ENCODE peak calls at places on chromosomes 12 and 14, in six cellular contexts. Z is CD4-positive, CD25-positive, alpha-beta regulatory T cell; H is Panc1; A is right lobe of liver; L is pancreas; K is mesendoderm. E is an unnamed sample.
A peak's percentile ranks its signal among the peaks of the same experiment; 100 is the strongest.

GRCh38 chr12:108461071-108461670 is 53.9 kb upstream of the FICD start:
- DNase-seq in K (no peak), L (no peak), Z (no peak), A (no peak), H (no peak), E (no peak)

GRCh38 chr14:96058606-96059200 is 19.5 kb downstream of the C14orf132 start:
- DNase-seq in Z (no peak), A (no peak), H (no peak), L (peak; percentile 7), K (no peak), E (no peak)

GRCh38 chr12:105204916-105205315 is 31.1 kb downstream of the APPL2 start:
- DNase-seq in A (no peak), K (no peak), L (no peak), Z (no peak), H (no peak), E (peak; percentile 95)

GRCh38 chr14:100150932-100151587 is 8.4 kb downstream of the DEGS2 start:
- DNase-seq in A (no peak), L (no peak), Z (no peak), H (no peak), K (no peak), E (no peak)

GRCh38 chr12:123449103-123449736 is 8.7 kb upstream of the SNRNP35 start:
- DNase-seq in Z (no peak), K (no peak), H (no peak), A (no peak), L (no peak), E (no peak)

GRCh38 chr12:21526053-21526452 is at the start of gene SPX:
- DNase-seq in Z (no peak), L (no peak), H (no peak), A (no peak), K (no peak), E (no peak)

GRCh38 chr14:101600336-101600890 is 39.1 kb downstream of the DIO3 start:
- DNase-seq in H (no peak), Z (no peak), K (no peak), A (no peak), L (no peak), E (no peak)

GRCh38 chr12:6792522-6793201 is 3.3 kb downstream of the CD4 start:
- DNase-seq in A (no peak), K (no peak), L (no peak), H (no peak), Z (peak; percentile 74), E (peak; percentile 41)

GRCh38 chr14:20820063-20820904 is 17.6 kb upstream of the RNASE1 start:
- DNase-seq in L (no peak), K (peak; percentile 94), H (no peak), A (no peak), Z (no peak), E (no peak)

GRCh38 chr12:52924764-52925716 is 20.2 kb upstream of the KRT8 start:
- DNase-seq in L (no peak), K (peak; percentile 94), A (no peak), Z (no peak), H (no peak), E (peak; percentile 71)

GRCh38 chr12:131084341-131085011 is 130.8 kb downstream of the ADGRD1 start:
- DNase-seq in H (no peak), Z (no peak), A (no peak), L (peak; percentile 38), K (no peak), E (no peak)

GRCh38 chr12:57479376-57480115 is at the start of gene ARHGAP9:
- DNase-seq in K (no peak), Z (peak; percentile 88), H (no peak), A (no peak), L (no peak), E (peak; percentile 18)

GRCh38 chr12:121238604-121239334 is 28.8 kb downstream of the P2RX4 start:
- DNase-seq in K (peak; percentile 29), H (no peak), L (no peak), A (no peak), Z (peak; percentile 40), E (no peak)

GRCh38 chr12:88325828-88326214 is 183.7 kb downstream of the TMTC3 start:
- DNase-seq in A (no peak), L (no peak), K (no peak), Z (no peak), H (no peak), E (no peak)

GRCh38 chr12:1779783-1780182 is 40.6 kb upstream of the LRTM2 start:
- DNase-seq in A (no peak), Z (no peak), H (no peak), L (no peak), K (no peak), E (no peak)

GRCh38 chr12:96412431-96412830 is 12.2 kb upstream of the CDK17 start:
- DNase-seq in K (no peak), Z (no peak), L (no peak), H (no peak), A (no peak), E (no peak)

GRCh38 chr14:49972840-49973239 is 80.0 kb downstream of the ARF6 start:
- DNase-seq in H (peak; percentile 87), L (no peak), A (no peak), K (no peak), Z (peak; percentile 59), E (peak; percentile 64)

GRCh38 chr12:62191747-62192485 is 68.3 kb upstream of the USP15 start:
- DNase-seq in A (peak; percentile 24), K (peak; percentile 59), L (peak; percentile 65), H (no peak), Z (peak; percentile 25), E (peak; percentile 26)

GRCh38 chr14:101603096-101603495 is 41.8 kb downstream of the DIO3 start:
- DNase-seq in A (no peak), H (no peak), K (no peak), L (peak; percentile 33), Z (no peak), E (no peak)

GRCh38 chr14:73269729-73270651 is 32.7 kb downstream of the PAPLN start:
- DNase-seq in K (no peak), H (no peak), Z (no peak), L (peak; percentile 76), A (peak; percentile 61), E (peak; percentile 63)

GRCh38 chr14:64198021-64198420 is 96.2 kb downstream of the ESR2 start:
- DNase-seq in A (no peak), H (no peak), L (no peak), Z (no peak), K (no peak), E (no peak)

GRCh38 chr14:64196026-64196425 is 98.1 kb downstream of the ESR2 start:
- DNase-seq in K (no peak), A (no peak), L (no peak), H (no peak), Z (no peak), E (no peak)

GRCh38 chr14:64198486-64198885 is 95.7 kb downstream of the ESR2 start:
- DNase-seq in A (no peak), Z (no peak), H (no peak), K (no peak), L (no peak), E (no peak)

GRCh38 chr14:64195194-64195593 is 99.0 kb downstream of the ESR2 start:
- DNase-seq in L (no peak), Z (peak; percentile 44), A (no peak), H (no peak), K (no peak), E (no peak)

DNA sequence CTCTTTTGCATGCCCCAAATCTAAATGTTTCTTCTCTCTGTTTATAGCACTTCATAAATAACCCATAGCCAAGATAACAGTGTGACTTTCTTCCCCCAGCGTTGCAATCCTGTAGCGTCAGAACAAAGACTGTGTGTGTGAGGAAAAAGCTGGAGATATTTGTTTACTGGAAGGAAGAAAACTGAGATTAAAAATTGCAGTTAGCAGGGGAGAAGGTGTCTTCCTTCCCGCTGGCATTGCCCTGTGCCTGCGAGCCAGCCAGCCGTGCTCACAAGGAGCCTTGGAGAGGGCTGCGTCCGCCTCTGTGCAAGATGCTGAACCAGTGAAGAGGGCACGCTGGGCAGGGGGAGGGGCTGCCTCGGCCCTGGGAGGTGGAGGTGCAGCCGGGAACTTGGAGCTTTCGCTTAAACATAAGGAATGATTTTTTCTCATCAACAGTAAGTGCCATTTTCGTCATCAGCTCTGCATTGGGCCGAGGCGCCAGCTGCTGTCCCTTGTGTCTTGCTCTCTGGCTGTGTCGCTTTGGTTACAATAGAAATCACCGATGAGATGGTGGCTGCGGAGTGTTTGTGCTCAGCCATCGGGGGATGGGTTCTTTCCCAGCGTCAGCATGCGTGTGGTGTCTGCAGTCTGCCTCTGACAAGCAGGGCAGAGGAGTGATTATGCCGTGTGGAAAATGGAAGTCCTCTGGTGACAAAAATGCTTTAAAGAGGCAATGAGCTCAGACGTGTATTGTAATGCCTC is 97.3 kb downstream of the ESR2 start:
- DNase-seq in L (peak; percentile 77), H (no peak), Z (no peak), A (peak; percentile 42), K (peak; percentile 83), E (peak; percentile 84)
- H3K4me3 ChIP-seq in L (no peak overlapping the region), H (no peak overlapping the region), Z (peak overlapping the region; percentile 10), A (peak overlapping the region; percentile 16), K (no peak overlapping the region), E (no peak overlapping the region)

GRCh38 chr12:113862570-113863454 is 103.3 kb downstream of the RBM19 start:
- DNase-seq in H (no peak), A (no peak), L (no peak), Z (no peak), K (peak; percentile 88), E (no peak)
- H3K27ac ChIP-seq in H (no peak overlapping the region), A (no peak overlapping the region), L (no peak overlapping the region), Z (no peak overlapping the region), K (peak overlapping the region; percentile 71), E (no peak overlapping the region)

GRCh38 chr12:104171785-104172563 is 34.0 kb upstream of the NFYB start:
- DNase-seq in H (no peak), A (no peak), L (no peak), Z (no peak), K (no peak), E (no peak)
- H3K4me3 ChIP-seq in H (no peak overlapping the region), A (no peak overlapping the region), L (no peak overlapping the region), Z (no peak overlapping the region), K (no peak overlapping the region), E (no peak overlapping the region)

GRCh38 chr14:35370969-35371368 is 33.6 kb downstream of the NFKBIA start:
- DNase-seq in Z (no peak), L (no peak), K (no peak), A (no peak), H (no peak), E (no peak)

GRCh38 chr14:35378638-35379568 is 25.6 kb downstream of the NFKBIA start:
- DNase-seq in L (no peak), H (no peak), A (no peak), K (no peak), Z (no peak), E (peak; percentile 17)

GRCh38 chr14:35369701-35370191 is 34.8 kb downstream of the NFKBIA start:
- DNase-seq in A (no peak), K (no peak), L (no peak), Z (peak; percentile 54), H (no peak), E (peak; percentile 51)

GRCh38 chr14:35368993-35369392 is 35.6 kb downstream of the NFKBIA start:
- DNase-seq in K (no peak), Z (no peak), L (no peak), H (no peak), A (no peak), E (no peak)

GRCh38 chr14:35374273-35374681 is 30.3 kb downstream of the NFKBIA start:
- DNase-seq in A (no peak), H (peak; percentile 50), Z (no peak), K (peak; percentile 88), L (no peak), E (peak; percentile 84)
- H3K27ac ChIP-seq in A (no peak overlapping the region), H (peak overlapping the region; percentile 77), Z (no peak overlapping the region), K (peak overlapping the region; percentile 4), L (no peak overlapping the region), E (peak overlapping the region; percentile 69)

GRCh38 chr12:48184549-48184922 is 1.1 kb downstream of the CCDC184 start:
- DNase-seq in K (no peak), H (no peak), A (no peak), L (no peak), Z (no peak), E (no peak)
- H3K4me3 ChIP-seq in K (no peak overlapping the region), H (no peak overlapping the region), A (no peak overlapping the region), L (no peak overlapping the region), Z (no peak overlapping the region), E (peak overlapping the region; percentile 50)

GRCh38 chr14:57480044-57480443 is 13.6 kb downstream of the CCDC198 start:
- DNase-seq in H (no peak), L (no peak), Z (no peak), K (no peak), A (no peak), E (no peak)
- H3K27ac ChIP-seq in H (no peak overlapping the region), L (no peak overlapping the region), Z (no peak overlapping the region), K (no peak overlapping the region), A (no peak overlapping the region), E (no peak overlapping the region)